ENCODE peak calls at places on chromosomes 13 and 19, in six cellular contexts. One of them, this sample, is unnamed.

GRCh38 chr13:101150998-101151397 is 265.3 kb downstream of the NALCN start:
- DNase-seq in lower leg skin: no peak
- DNase-seq in fibroblast of lung: peak
- DNase-seq in OCI-LY7: no peak
- DNase-seq in tibial nerve: no peak
- DNase-seq in SK-N-SH: peak
- DNase-seq in this sample: no peak

GRCh38 chr13:75986818-75987217 is 350.7 kb downstream of the LMO7 start:
- DNase-seq in lower leg skin: no peak
- DNase-seq in fibroblast of lung: no peak
- DNase-seq in OCI-LY7: peak
- DNase-seq in tibial nerve: no peak
- DNase-seq in SK-N-SH: no peak
- DNase-seq in this sample: no peak

GRCh38 chr19:43624933-43625332 is 5.5 kb upstream of the ZNF428 start:
- DNase-seq in lower leg skin: peak
- DNase-seq in fibroblast of lung: peak
- DNase-seq in OCI-LY7: peak
- DNase-seq in tibial nerve: no peak
- DNase-seq in SK-N-SH: no peak
- DNase-seq in this sample: no peak

GRCh38 chr13:20137875-20138274 is 23.0 kb downstream of the GJA3 start:
- DNase-seq in lower leg skin: no peak
- DNase-seq in fibroblast of lung: no peak
- DNase-seq in OCI-LY7: no peak
- DNase-seq in tibial nerve: no peak
- DNase-seq in SK-N-SH: no peak
- DNase-seq in this sample: no peak

GRCh38 chr13:100673831-100674362 is 698 bp downstream of the TMTC4 start:
- DNase-seq in lower leg skin: no peak
- DNase-seq in fibroblast of lung: peak
- DNase-seq in OCI-LY7: peak
- DNase-seq in tibial nerve: no peak
- DNase-seq in SK-N-SH: no peak
- DNase-seq in this sample: no peak

GRCh38 chr19:30154410-30154809 is 212.4 kb downstream of the URI1 start:
- DNase-seq in lower leg skin: no peak
- DNase-seq in fibroblast of lung: no peak
- DNase-seq in OCI-LY7: no peak
- DNase-seq in tibial nerve: no peak
- DNase-seq in SK-N-SH: no peak
- DNase-seq in this sample: no peak

GRCh38 chr19:12953456-12954149 is 3.4 kb downstream of the GADD45GIP1 start:
- DNase-seq in lower leg skin: no peak
- DNase-seq in fibroblast of lung: no peak
- DNase-seq in OCI-LY7: no peak
- DNase-seq in tibial nerve: no peak
- DNase-seq in SK-N-SH: no peak
- DNase-seq in this sample: no peak

GRCh38 chr13:43377149-43377548 is 353.8 kb downstream of the DNAJC15 start:
- DNase-seq in lower leg skin: no peak
- DNase-seq in fibroblast of lung: peak
- DNase-seq in OCI-LY7: no peak
- DNase-seq in tibial nerve: no peak
- DNase-seq in SK-N-SH: no peak
- DNase-seq in this sample: no peak

GRCh38 chr19:30029721-30030510 is 87.9 kb downstream of the URI1 start:
- DNase-seq in lower leg skin: no peak
- DNase-seq in fibroblast of lung: peak
- DNase-seq in OCI-LY7: no peak
- DNase-seq in tibial nerve: no peak
- DNase-seq in SK-N-SH: no peak
- DNase-seq in this sample: no peak

GRCh38 chr19:10346509-10346908 is 7.1 kb upstream of the ICAM3 start:
- DNase-seq in lower leg skin: no peak
- DNase-seq in fibroblast of lung: peak
- DNase-seq in OCI-LY7: no peak
- DNase-seq in tibial nerve: no peak
- DNase-seq in SK-N-SH: no peak
- DNase-seq in this sample: no peak

GRCh38 chr19:41402010-41402409 is 4.4 kb downstream of the BCKDHA start:
- DNase-seq in lower leg skin: no peak
- DNase-seq in fibroblast of lung: no peak
- DNase-seq in OCI-LY7: no peak
- DNase-seq in tibial nerve: no peak
- DNase-seq in SK-N-SH: no peak
- DNase-seq in this sample: no peak

GRCh38 chr13:99585609-99586008 is 84.3 kb downstream of the TM9SF2 start:
- DNase-seq in lower leg skin: no peak
- DNase-seq in fibroblast of lung: no peak
- DNase-seq in OCI-LY7: no peak
- DNase-seq in tibial nerve: no peak
- DNase-seq in SK-N-SH: no peak
- DNase-seq in this sample: no peak

GRCh38 chr13:99355267-99356215 is 48.3 kb upstream of the GPR183 start:
- DNase-seq in lower leg skin: no peak
- DNase-seq in fibroblast of lung: no peak
- DNase-seq in OCI-LY7: no peak
- DNase-seq in tibial nerve: no peak
- DNase-seq in SK-N-SH: no peak
- DNase-seq in this sample: peak

GRCh38 chr13:59494560-59494970 is 669.2 kb downstream of the DIAPH3 start:
- DNase-seq in lower leg skin: no peak
- DNase-seq in fibroblast of lung: peak
- DNase-seq in OCI-LY7: no peak
- DNase-seq in tibial nerve: no peak
- DNase-seq in SK-N-SH: no peak
- DNase-seq in this sample: no peak

GRCh38 chr13:79675931-79676658 is 195.1 kb downstream of the NDFIP2 start:
- DNase-seq in lower leg skin: no peak
- DNase-seq in fibroblast of lung: no peak
- DNase-seq in OCI-LY7: no peak
- DNase-seq in tibial nerve: no peak
- DNase-seq in SK-N-SH: no peak
- DNase-seq in this sample: no peak

GRCh38 chr19:45785097-45785496 is 2.8 kb upstream of the DMPK start:
- DNase-seq in lower leg skin: no peak
- DNase-seq in fibroblast of lung: no peak
- DNase-seq in OCI-LY7: no peak
- DNase-seq in tibial nerve: no peak
- DNase-seq in SK-N-SH: no peak
- DNase-seq in this sample: no peak

GRCh38 chr19:5955638-5955935 is 22.4 kb downstream of the RANBP3 start:
- DNase-seq in lower leg skin: no peak
- DNase-seq in fibroblast of lung: peak
- DNase-seq in OCI-LY7: no peak
- DNase-seq in tibial nerve: no peak
- DNase-seq in SK-N-SH: no peak
- DNase-seq in this sample: no peak

GRCh38 chr19:30780456-30780855 is 408.3 kb downstream of the ZNF536 start:
- DNase-seq in lower leg skin: no peak
- DNase-seq in fibroblast of lung: no peak
- DNase-seq in OCI-LY7: no peak
- DNase-seq in tibial nerve: no peak
- DNase-seq in SK-N-SH: no peak
- DNase-seq in this sample: no peak

DNA sequence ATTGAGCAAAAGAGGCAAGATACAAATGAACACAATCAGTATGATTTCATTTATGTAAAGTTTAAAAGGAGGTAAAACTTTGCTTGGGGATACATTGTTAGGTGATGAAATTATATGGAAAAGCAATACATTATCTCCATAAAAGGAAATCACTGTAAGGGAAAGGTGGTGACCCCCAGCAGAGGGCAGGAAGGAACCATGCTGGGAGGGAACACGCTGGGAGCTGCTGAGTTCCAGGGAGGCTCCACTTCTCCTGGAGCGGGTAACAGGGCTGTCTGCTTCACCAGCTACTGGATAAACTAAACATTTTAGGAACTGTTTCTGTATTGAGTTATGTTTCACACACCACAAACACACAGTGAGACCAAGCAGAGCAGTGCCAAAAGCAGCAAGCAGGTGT is 91.2 kb downstream of the KATNAL1 start:
- DNase-seq in lower leg skin: no peak
- DNase-seq in fibroblast of lung: no peak
- DNase-seq in OCI-LY7: no peak
- DNase-seq in tibial nerve: no peak
- DNase-seq in SK-N-SH: no peak
- DNase-seq in this sample: no peak
- TF ChIP-seq CTCF in lower leg skin: no peak
- TF ChIP-seq CTCF in fibroblast of lung: no peak
- TF ChIP-seq CTCF in OCI-LY7: no peak
- TF ChIP-seq CTCF in tibial nerve: no peak
- TF ChIP-seq CTCF in SK-N-SH: no peak
- TF ChIP-seq CTCF in this sample: no peak

GRCh38 chr19:18894254-18895037 is 1.5 kb downstream of the CERS1 start:
- DNase-seq in lower leg skin: no peak
- DNase-seq in fibroblast of lung: peak
- DNase-seq in OCI-LY7: no peak
- DNase-seq in tibial nerve: no peak
- DNase-seq in SK-N-SH: peak
- DNase-seq in this sample: no peak
- H3K4me3 ChIP-seq in lower leg skin: no peak
- H3K4me3 ChIP-seq in fibroblast of lung: peak
- H3K4me3 ChIP-seq in OCI-LY7: no peak
- H3K4me3 ChIP-seq in tibial nerve: peak
- H3K4me3 ChIP-seq in SK-N-SH: peak
- H3K4me3 ChIP-seq in this sample: peak

GRCh38 chr13:93023929-93024328 is 202.7 kb upstream of the GPC6 start:
- DNase-seq in lower leg skin: no peak
- DNase-seq in fibroblast of lung: no peak
- DNase-seq in OCI-LY7: no peak
- DNase-seq in tibial nerve: no peak
- DNase-seq in SK-N-SH: no peak
- DNase-seq in this sample: no peak
- TF ChIP-seq CTCF in lower leg skin: no peak
- TF ChIP-seq CTCF in fibroblast of lung: no peak
- TF ChIP-seq CTCF in OCI-LY7: no peak
- TF ChIP-seq CTCF in tibial nerve: no peak
- TF ChIP-seq CTCF in SK-N-SH: no peak
- TF ChIP-seq CTCF in this sample: no peak

GRCh38 chr13:84050551-84050950 is 168.3 kb upstream of the SLITRK1 start:
- DNase-seq in lower leg skin: no peak
- DNase-seq in fibroblast of lung: no peak
- DNase-seq in OCI-LY7: no peak
- DNase-seq in tibial nerve: no peak
- DNase-seq in SK-N-SH: no peak
- DNase-seq in this sample: no peak
- H3K4me3 ChIP-seq in lower leg skin: no peak
- H3K4me3 ChIP-seq in fibroblast of lung: no peak
- H3K4me3 ChIP-seq in OCI-LY7: no peak
- H3K4me3 ChIP-seq in tibial nerve: no peak
- H3K4me3 ChIP-seq in SK-N-SH: no peak
- H3K4me3 ChIP-seq in this sample: no peak

GRCh38 chr13:93554514-93554913 is 327.9 kb downstream of the GPC6 start:
- DNase-seq in lower leg skin: no peak
- DNase-seq in fibroblast of lung: no peak
- DNase-seq in OCI-LY7: no peak
- DNase-seq in tibial nerve: no peak
- DNase-seq in SK-N-SH: no peak
- DNase-seq in this sample: no peak

GRCh38 chr13:93561553-93561952 is 334.9 kb downstream of the GPC6 start:
- DNase-seq in lower leg skin: no peak
- DNase-seq in fibroblast of lung: no peak
- DNase-seq in OCI-LY7: no peak
- DNase-seq in tibial nerve: no peak
- DNase-seq in SK-N-SH: no peak
- DNase-seq in this sample: no peak

GRCh38 chr13:93562676-93563075 is 336.1 kb downstream of the GPC6 start:
- DNase-seq in lower leg skin: no peak
- DNase-seq in fibroblast of lung: no peak
- DNase-seq in OCI-LY7: no peak
- DNase-seq in tibial nerve: no peak
- DNase-seq in SK-N-SH: no peak
- DNase-seq in this sample: no peak

GRCh38 chr13:93559718-93560117 is 333.1 kb downstream of the GPC6 start:
- DNase-seq in lower leg skin: no peak
- DNase-seq in fibroblast of lung: peak
- DNase-seq in OCI-LY7: no peak
- DNase-seq in tibial nerve: no peak
- DNase-seq in SK-N-SH: no peak
- DNase-seq in this sample: no peak

GRCh38 chr13:93558637-93559036 is 332.0 kb downstream of the GPC6 start:
- DNase-seq in lower leg skin: no peak
- DNase-seq in fibroblast of lung: peak
- DNase-seq in OCI-LY7: no peak
- DNase-seq in tibial nerve: no peak
- DNase-seq in SK-N-SH: no peak
- DNase-seq in this sample: no peak
- TF ChIP-seq CTCF in lower leg skin: no peak
- TF ChIP-seq CTCF in fibroblast of lung: no peak
- TF ChIP-seq CTCF in OCI-LY7: no peak
- TF ChIP-seq CTCF in tibial nerve: no peak
- TF ChIP-seq CTCF in SK-N-SH: no peak
- TF ChIP-seq CTCF in this sample: no peak

GRCh38 chr19:1430201-1430621 is 8.0 kb upstream of the RPS15 start:
- DNase-seq in lower leg skin: no peak
- DNase-seq in fibroblast of lung: no peak
- DNase-seq in OCI-LY7: no peak
- DNase-seq in tibial nerve: no peak
- DNase-seq in SK-N-SH: no peak
- DNase-seq in this sample: no peak
- H3K4me3 ChIP-seq in lower leg skin: no peak
- H3K4me3 ChIP-seq in fibroblast of lung: no peak
- H3K4me3 ChIP-seq in OCI-LY7: no peak
- H3K4me3 ChIP-seq in tibial nerve: no peak
- H3K4me3 ChIP-seq in SK-N-SH: no peak
- H3K4me3 ChIP-seq in this sample: no peak

GRCh38 chr19:38134538-38135149 is 89.4 kb downstream of the DPF1 start:
- DNase-seq in lower leg skin: no peak
- DNase-seq in fibroblast of lung: peak
- DNase-seq in OCI-LY7: peak
- DNase-seq in tibial nerve: no peak
- DNase-seq in SK-N-SH: peak
- DNase-seq in this sample: no peak
- TF ChIP-seq CTCF in lower leg skin: no peak
- TF ChIP-seq CTCF in fibroblast of lung: peak
- TF ChIP-seq CTCF in OCI-LY7: peak
- TF ChIP-seq CTCF in tibial nerve: peak
- TF ChIP-seq CTCF in SK-N-SH: peak
- TF ChIP-seq CTCF in this sample: peak

DNA sequence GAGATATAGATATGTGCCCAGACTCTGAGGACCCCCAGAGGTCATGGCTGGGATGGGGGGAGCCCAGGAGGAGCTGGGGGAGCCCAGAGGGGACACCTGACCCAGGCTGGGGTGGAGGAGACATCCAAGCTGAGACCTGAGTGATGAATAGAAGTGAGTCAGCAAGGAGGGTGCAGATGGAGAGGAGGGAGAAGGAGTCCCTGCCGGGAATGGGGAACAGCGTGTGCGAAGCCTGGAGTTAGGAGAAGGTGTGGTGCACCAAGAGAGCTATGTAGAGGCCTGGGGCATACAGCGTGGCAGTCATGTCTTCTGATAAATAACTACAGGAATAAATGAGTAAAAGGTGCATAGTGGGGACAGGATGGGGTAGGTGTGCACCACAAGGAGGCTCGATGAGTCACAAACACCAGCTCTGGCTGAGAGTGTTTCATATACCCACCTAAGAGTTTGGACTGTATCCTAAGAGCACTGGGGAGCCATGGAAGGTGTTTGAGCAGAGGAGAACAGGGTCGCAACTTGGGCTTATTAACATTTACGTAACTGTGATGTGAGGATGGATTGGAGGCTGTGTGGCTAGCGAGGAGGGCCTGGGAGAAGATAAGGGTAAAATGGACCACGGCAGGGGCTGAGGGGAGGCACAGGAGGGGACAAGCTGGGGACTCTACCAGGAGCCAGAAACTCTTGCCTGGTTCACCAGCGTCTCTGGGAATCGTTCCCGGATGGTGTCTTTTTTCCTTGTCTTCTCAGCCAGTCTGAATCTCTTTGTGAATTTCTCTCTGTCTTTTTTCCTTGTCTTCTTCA is 1.4 kb downstream of the CEACAM18 start:
- DNase-seq in lower leg skin: peak
- DNase-seq in fibroblast of lung: no peak
- DNase-seq in OCI-LY7: no peak
- DNase-seq in tibial nerve: no peak
- DNase-seq in SK-N-SH: no peak
- DNase-seq in this sample: no peak
- H3K4me3 ChIP-seq in lower leg skin: no peak
- H3K4me3 ChIP-seq in fibroblast of lung: no peak
- H3K4me3 ChIP-seq in OCI-LY7: no peak
- H3K4me3 ChIP-seq in tibial nerve: no peak
- H3K4me3 ChIP-seq in SK-N-SH: no peak
- H3K4me3 ChIP-seq in this sample: no peak

This sample was measured in LNCaP clone FGC.